ENCODE peak calls at places on chromosomes 5 and 9, in five cellular contexts. One of them, this sample, is unnamed.

GRCh38 chr9:89553451-89554020 is 51.3 kb upstream of the GADD45G start:
- DNase-seq in PC-9: no peak
- DNase-seq in uterus: no peak
- DNase-seq in endothelial cell: no peak
- DNase-seq in nephron progenitor cell: no peak
- DNase-seq in this sample: no peak

GRCh38 chr9:70111641-70112236 is 68.1 kb downstream of the MAMDC2 start:
- DNase-seq in PC-9: peak
- DNase-seq in uterus: no peak
- DNase-seq in endothelial cell: no peak
- DNase-seq in nephron progenitor cell: no peak
- DNase-seq in this sample: no peak

GRCh38 chr5:149283611-149284480 is 12.2 kb downstream of the AFAP1L1 start:
- DNase-seq in PC-9: no peak
- DNase-seq in uterus: no peak
- DNase-seq in endothelial cell: no peak
- DNase-seq in nephron progenitor cell: no peak
- DNase-seq in this sample: no peak

GRCh38 chr5:92760550-92760949 is 820.5 kb downstream of the NR2F1-AS1 start:
- DNase-seq in PC-9: no peak
- DNase-seq in uterus: no peak
- DNase-seq in endothelial cell: no peak
- DNase-seq in nephron progenitor cell: no peak
- DNase-seq in this sample: no peak

GRCh38 chr5:180035532-180035931 is 36.0 kb downstream of the RNF130 start:
- DNase-seq in PC-9: no peak
- DNase-seq in uterus: no peak
- DNase-seq in endothelial cell: no peak
- DNase-seq in nephron progenitor cell: no peak
- DNase-seq in this sample: no peak

GRCh38 chr9:69718218-69718617 is 41.6 kb downstream of the PTAR1 start:
- DNase-seq in PC-9: no peak
- DNase-seq in uterus: no peak
- DNase-seq in endothelial cell: no peak
- DNase-seq in nephron progenitor cell: no peak
- DNase-seq in this sample: no peak

GRCh38 chr5:17203329-17204132 is 13.9 kb upstream of the BASP1 start:
- DNase-seq in PC-9: peak
- DNase-seq in uterus: no peak
- DNase-seq in endothelial cell: peak
- DNase-seq in nephron progenitor cell: peak
- DNase-seq in this sample: no peak

GRCh38 chr5:82397741-82398320 is 119.7 kb upstream of the RPS23 start:
- DNase-seq in PC-9: no peak
- DNase-seq in uterus: no peak
- DNase-seq in endothelial cell: no peak
- DNase-seq in nephron progenitor cell: no peak
- DNase-seq in this sample: no peak

GRCh38 chr5:37501152-37501551 is 122.0 kb downstream of the WDR70 start:
- DNase-seq in PC-9: no peak
- DNase-seq in uterus: no peak
- DNase-seq in endothelial cell: no peak
- DNase-seq in nephron progenitor cell: no peak
- DNase-seq in this sample: no peak

GRCh38 chr9:111798786-111799185 is 4.0 kb upstream of the SHOC1 start:
- DNase-seq in PC-9: no peak
- DNase-seq in uterus: no peak
- DNase-seq in endothelial cell: no peak
- DNase-seq in nephron progenitor cell: no peak
- DNase-seq in this sample: no peak

GRCh38 chr5:173637340-173637739 is 20.9 kb upstream of the BOD1 start:
- DNase-seq in PC-9: no peak
- DNase-seq in uterus: no peak
- DNase-seq in endothelial cell: no peak
- DNase-seq in nephron progenitor cell: no peak
- DNase-seq in this sample: no peak

GRCh38 chr5:75734913-75735789 is 17.9 kb upstream of the POC5 start:
- DNase-seq in PC-9: peak
- DNase-seq in uterus: no peak
- DNase-seq in endothelial cell: peak
- DNase-seq in nephron progenitor cell: peak
- DNase-seq in this sample: no peak

GRCh38 chr9:127977877-127978647 is 2.7 kb downstream of the EEIG1 start:
- DNase-seq in PC-9: peak
- DNase-seq in uterus: peak
- DNase-seq in endothelial cell: no peak
- DNase-seq in nephron progenitor cell: peak
- DNase-seq in this sample: no peak

GRCh38 chr9:93963969-93964368 is 8.8 kb upstream of the BARX1 start:
- DNase-seq in PC-9: no peak
- DNase-seq in uterus: no peak
- DNase-seq in endothelial cell: no peak
- DNase-seq in nephron progenitor cell: no peak
- DNase-seq in this sample: no peak

GRCh38 chr5:39283231-39283818 is 64.0 kb upstream of the FYB1 start:
- DNase-seq in PC-9: peak
- DNase-seq in uterus: peak
- DNase-seq in endothelial cell: peak
- DNase-seq in nephron progenitor cell: peak
- DNase-seq in this sample: peak

GRCh38 chr9:111648066-111648465 is 13.3 kb upstream of the GNG10 start:
- DNase-seq in PC-9: no peak
- DNase-seq in uterus: no peak
- DNase-seq in endothelial cell: no peak
- DNase-seq in nephron progenitor cell: no peak
- DNase-seq in this sample: no peak

GRCh38 chr5:103254921-103255320 is 3.6 kb upstream of the MACIR start:
- DNase-seq in PC-9: no peak
- DNase-seq in uterus: no peak
- DNase-seq in endothelial cell: no peak
- DNase-seq in nephron progenitor cell: no peak
- DNase-seq in this sample: no peak

GRCh38 chr5:56688402-56688801 is 126.9 kb upstream of the MAP3K1 start:
- DNase-seq in PC-9: no peak
- DNase-seq in uterus: no peak
- DNase-seq in endothelial cell: no peak
- DNase-seq in nephron progenitor cell: no peak
- DNase-seq in this sample: no peak

GRCh38 chr9:112472996-112473395 is 13.6 kb upstream of the KIAA1958 start:
- DNase-seq in PC-9: no peak
- DNase-seq in uterus: no peak
- DNase-seq in endothelial cell: no peak
- DNase-seq in nephron progenitor cell: no peak
- DNase-seq in this sample: no peak

GRCh38 chr5:12794476-12795332 is 890.5 kb upstream of the CTNND2 start:
- DNase-seq in PC-9: no peak
- DNase-seq in uterus: no peak
- DNase-seq in endothelial cell: no peak
- DNase-seq in nephron progenitor cell: no peak
- DNase-seq in this sample: no peak

GRCh38 chr5:178130576-178131445 is at the start of gene RMND5B:
- DNase-seq in PC-9: peak
- DNase-seq in uterus: peak
- DNase-seq in endothelial cell: peak
- DNase-seq in nephron progenitor cell: peak
- DNase-seq in this sample: peak

GRCh38 chr5:134055015-134055414 is 50.2 kb upstream of the VDAC1 start:
- DNase-seq in PC-9: no peak
- DNase-seq in uterus: no peak
- DNase-seq in endothelial cell: no peak
- DNase-seq in nephron progenitor cell: no peak
- DNase-seq in this sample: no peak

GRCh38 chr9:121294866-121295661 is 27.1 kb downstream of the GSN start:
- DNase-seq in PC-9: no peak
- DNase-seq in uterus: peak
- DNase-seq in endothelial cell: no peak
- DNase-seq in nephron progenitor cell: no peak
- DNase-seq in this sample: no peak

GRCh38 chr9:108963459-108964143 is 29.4 kb downstream of the ABITRAM start:
- DNase-seq in PC-9: no peak
- DNase-seq in uterus: no peak
- DNase-seq in endothelial cell: no peak
- DNase-seq in nephron progenitor cell: no peak
- DNase-seq in this sample: no peak

GRCh38 chr9:93451762-93452709 is 551 bp downstream of the FAM120A start:
- DNase-seq in PC-9: peak
- DNase-seq in uterus: peak
- DNase-seq in endothelial cell: peak
- DNase-seq in nephron progenitor cell: peak
- DNase-seq in this sample: peak

GRCh38 chr5:68240771-68241170 is 25.2 kb downstream of the PIK3R1 start:
- DNase-seq in PC-9: no peak
- DNase-seq in uterus: no peak
- DNase-seq in endothelial cell: no peak
- DNase-seq in nephron progenitor cell: no peak
- DNase-seq in this sample: no peak

GRCh38 chr9:79686381-79687130 is 114.8 kb downstream of the TLE4 start:
- DNase-seq in PC-9: no peak
- DNase-seq in uterus: no peak
- DNase-seq in endothelial cell: no peak
- DNase-seq in nephron progenitor cell: no peak
- DNase-seq in this sample: no peak

GRCh38 chr5:7330141-7330712 is 65.7 kb upstream of the ADCY2 start:
- DNase-seq in PC-9: no peak
- DNase-seq in uterus: no peak
- DNase-seq in endothelial cell: no peak
- DNase-seq in nephron progenitor cell: no peak
- DNase-seq in this sample: no peak
- TF ChIP-seq CTCF in PC-9: no peak
- TF ChIP-seq CTCF in uterus: no peak
- TF ChIP-seq CTCF in endothelial cell: no peak
- TF ChIP-seq CTCF in nephron progenitor cell: no peak
- TF ChIP-seq CTCF in this sample: no peak

DNA sequence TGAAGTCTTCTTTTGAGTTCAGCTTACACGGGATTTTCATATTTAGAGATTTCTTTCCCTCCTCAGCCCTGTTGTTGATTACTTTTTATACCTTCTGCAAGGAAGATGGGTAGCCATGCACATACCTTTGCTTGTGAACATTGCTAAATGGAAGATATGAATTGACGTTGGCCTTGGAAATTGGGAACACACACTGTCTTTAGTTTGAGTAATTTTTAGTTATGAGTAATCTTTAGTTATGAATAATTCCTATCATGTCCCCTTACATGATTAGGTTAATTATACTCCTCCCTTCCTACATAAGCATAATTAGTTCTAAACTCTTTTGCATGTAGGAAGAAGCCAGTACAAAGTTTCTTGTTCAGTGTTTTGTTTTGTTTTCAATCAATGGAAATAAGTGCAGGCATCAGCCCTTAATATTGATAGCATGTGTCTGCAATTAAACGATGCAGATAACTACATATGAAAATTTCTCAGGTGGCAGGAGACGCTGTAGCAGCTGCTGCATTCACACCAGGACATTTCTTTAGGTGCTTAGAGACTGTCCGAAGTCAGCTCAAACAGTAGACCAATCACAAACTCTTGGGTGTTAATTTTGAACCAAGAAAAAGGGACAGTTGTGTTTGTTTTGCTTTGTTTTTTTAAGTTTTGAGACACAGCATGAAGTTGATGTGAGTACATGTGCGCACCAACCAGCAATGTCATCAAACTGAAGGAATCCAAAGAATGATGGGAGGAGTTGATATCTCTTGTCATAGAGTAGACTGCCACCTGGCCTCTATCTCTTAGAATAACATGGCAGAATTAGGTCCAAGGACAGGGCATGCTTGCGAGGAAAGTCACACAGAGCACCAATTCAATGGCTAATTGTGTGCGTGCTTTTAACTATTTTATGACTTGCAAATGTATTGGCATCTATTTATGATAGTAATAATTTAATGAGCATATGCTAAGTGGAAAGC is 51.4 kb downstream of the SMARCA2 start:
- DNase-seq in PC-9: no peak
- DNase-seq in uterus: no peak
- DNase-seq in endothelial cell: no peak
- DNase-seq in nephron progenitor cell: no peak
- DNase-seq in this sample: no peak
- TF ChIP-seq CTCF in PC-9: no peak
- TF ChIP-seq CTCF in uterus: no peak
- TF ChIP-seq CTCF in endothelial cell: no peak
- TF ChIP-seq CTCF in nephron progenitor cell: no peak
- TF ChIP-seq CTCF in this sample: no peak

GRCh38 chr9:84322830-84323229 is 17.7 kb downstream of the SLC28A3 start:
- DNase-seq in PC-9: no peak
- DNase-seq in uterus: no peak
- DNase-seq in endothelial cell: no peak
- DNase-seq in nephron progenitor cell: no peak
- DNase-seq in this sample: no peak

GRCh38 chr9:84314306-84314705 is 26.3 kb downstream of the SLC28A3 start:
- DNase-seq in PC-9: no peak
- DNase-seq in uterus: no peak
- DNase-seq in endothelial cell: no peak
- DNase-seq in nephron progenitor cell: no peak
- DNase-seq in this sample: no peak

GRCh38 chr9:84315278-84315877 is 25.2 kb downstream of the SLC28A3 start:
- DNase-seq in PC-9: peak
- DNase-seq in uterus: peak
- DNase-seq in endothelial cell: peak
- DNase-seq in nephron progenitor cell: peak
- DNase-seq in this sample: peak

DNA sequence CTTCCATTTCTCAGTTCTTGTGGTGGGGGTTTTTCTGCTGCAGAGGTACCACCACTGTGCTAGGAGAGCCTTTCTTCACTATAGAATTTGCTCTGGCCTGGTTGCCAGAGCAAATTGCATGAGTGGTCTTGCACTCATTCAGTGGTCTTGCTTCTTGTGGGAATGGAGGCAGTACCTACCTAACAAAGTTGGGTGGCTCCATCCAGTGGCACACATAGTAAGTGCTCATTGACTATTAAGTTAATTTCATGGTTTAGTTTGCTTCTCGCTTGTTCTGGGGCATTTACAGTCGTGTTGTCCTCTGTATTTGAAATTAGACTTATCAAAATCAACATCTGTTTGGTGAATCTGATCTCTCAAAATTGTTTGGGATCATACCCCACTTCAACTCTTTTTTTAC is 23.0 kb downstream of the SLC28A3 start:
- DNase-seq in PC-9: no peak
- DNase-seq in uterus: no peak
- DNase-seq in endothelial cell: no peak
- DNase-seq in nephron progenitor cell: no peak
- DNase-seq in this sample: no peak
- TF ChIP-seq CTCF in PC-9: peak
- TF ChIP-seq CTCF in uterus: no peak
- TF ChIP-seq CTCF in endothelial cell: no peak
- TF ChIP-seq CTCF in nephron progenitor cell: no peak
- TF ChIP-seq CTCF in this sample: no peak

DNA sequence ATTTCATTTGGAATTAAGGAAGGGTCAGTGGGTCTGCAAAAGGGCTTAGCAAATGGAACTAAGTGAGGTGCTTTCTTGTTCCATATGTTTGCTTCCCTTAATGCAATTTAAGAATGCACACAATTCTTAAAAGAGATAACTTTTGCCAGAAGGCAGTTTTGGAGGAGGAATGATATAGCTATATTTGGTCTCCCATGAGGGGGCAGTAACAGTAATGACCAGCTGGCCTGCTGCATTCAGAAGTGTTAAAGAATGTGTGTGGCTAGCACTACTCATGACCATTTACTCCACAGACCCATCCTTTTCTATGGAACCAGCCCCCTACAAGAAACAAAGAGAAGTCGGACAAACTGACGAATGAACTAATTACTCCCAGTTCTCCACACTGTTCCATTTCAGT is 638.9 kb downstream of the RAB3C start:
- DNase-seq in PC-9: no peak
- DNase-seq in uterus: no peak
- DNase-seq in endothelial cell: no peak
- DNase-seq in nephron progenitor cell: no peak
- DNase-seq in this sample: no peak
- TF ChIP-seq CTCF in PC-9: no peak
- TF ChIP-seq CTCF in uterus: no peak
- TF ChIP-seq CTCF in endothelial cell: no peak
- TF ChIP-seq CTCF in nephron progenitor cell: no peak
- TF ChIP-seq CTCF in this sample: no peak

This sample was measured in progenitor cell of endocrine pancreas.